ENCODE peak calls at places on chromosomes 5 and 9, in seven cellular contexts. M, N, K, H, Y, I and B are unnamed samples.

GRCh38 chr5:54390539-54391031 is 64.9 kb upstream of the HSPB3 start:
- DNase-seq in M (no peak), N (no peak), K (no peak), H (no peak), Y (no peak), I (no peak), B (no peak)

GRCh38 chr9:133353548-133353947 is 2.7 kb downstream of the SURF1 start:
- DNase-seq in M (no peak), N (no peak), K (no peak), H (no peak), Y (no peak), I (no peak), B (no peak)

GRCh38 chr9:111798786-111799185 is 4.0 kb upstream of the SHOC1 start:
- DNase-seq in M (no peak), N (no peak), K (no peak), H (no peak), Y (no peak), I (no peak), B (no peak)

GRCh38 chr9:125902224-125902623 is 155.1 kb downstream of the PBX3 start:
- DNase-seq in M (no peak), N (no peak), K (no peak), H (no peak), Y (no peak), I (no peak), B (no peak)

GRCh38 chr5:85458319-85458718 is 1073.6 kb upstream of the EDIL3 start:
- DNase-seq in M (no peak), N (no peak), K (no peak), H (no peak), Y (no peak), I (no peak), B (no peak)

GRCh38 chr5:119330367-119331183 is 25.2 kb upstream of the TNFAIP8 start:
- DNase-seq in M (no peak), N (no peak), K (no peak), H (no peak), Y (no peak), I (no peak), B (no peak)

GRCh38 chr5:91189480-91190332 is 193.4 kb downstream of the ARRDC3 start:
- DNase-seq in M (peak; percentile 52), N (peak; percentile 74), K (no peak), H (no peak), Y (peak; percentile 65), I (peak; percentile 76), B (no peak)

GRCh38 chr5:90134892-90135291 is 274.7 kb downstream of the CETN3 start:
- DNase-seq in M (peak; percentile 66), N (peak; percentile 95), K (no peak), H (no peak), Y (no peak), I (peak; percentile 60), B (no peak)

GRCh38 chr9:128825923-128826702 is 3.5 kb downstream of the SPOUT1 start:
- DNase-seq in M (no peak), N (no peak), K (no peak), H (no peak), Y (no peak), I (no peak), B (no peak)

GRCh38 chr9:2178034-2178734 is 163.0 kb downstream of the SMARCA2 start:
- DNase-seq in M (no peak), N (no peak), K (no peak), H (no peak), Y (no peak), I (no peak), B (no peak)

GRCh38 chr9:70979971-70980370 is 141.4 kb downstream of the TRPM3 start:
- DNase-seq in M (no peak), N (no peak), K (no peak), H (no peak), Y (no peak), I (no peak), B (no peak)

GRCh38 chr5:93099902-93100347 is 481.1 kb downstream of the NR2F1-AS1 start:
- DNase-seq in M (no peak), N (no peak), K (no peak), H (no peak), Y (no peak), I (no peak), B (no peak)

GRCh38 chr5:9545301-9545958 is 445 bp downstream of the SEMA5A start:
- DNase-seq in M (peak; percentile 20), N (no peak), K (peak; percentile 36), H (no peak), Y (no peak), I (no peak), B (peak; percentile 49)

GRCh38 chr5:88377705-88378656 is 109.3 kb upstream of the TMEM161B start:
- DNase-seq in M (no peak), N (no peak), K (no peak), H (no peak), Y (no peak), I (no peak), B (no peak)

GRCh38 chr5:1887400-1888360 is 5.0 kb upstream of the IRX4 start:
- DNase-seq in M (no peak), N (peak; percentile 24), K (no peak), H (no peak), Y (no peak), I (no peak), B (no peak)

GRCh38 chr5:160311491-160312138 is 749 bp downstream of the CCNJL start:
- DNase-seq in M (no peak), N (peak; percentile 48), K (no peak), H (no peak), Y (no peak), I (no peak), B (no peak)

GRCh38 chr5:62720036-62720441 is 141.4 kb downstream of the LRRC70 start:
- DNase-seq in M (no peak), N (no peak), K (no peak), H (peak; percentile 33), Y (no peak), I (no peak), B (no peak)

GRCh38 chr5:96004754-96005153 is 43.1 kb upstream of the ELL2 start:
- DNase-seq in M (no peak), N (no peak), K (no peak), H (no peak), Y (no peak), I (no peak), B (no peak)

GRCh38 chr9:114364123-114364522 is 23.7 kb downstream of the AKNA start:
- DNase-seq in M (no peak), N (no peak), K (no peak), H (no peak), Y (no peak), I (no peak), B (no peak)

GRCh38 chr9:120971938-120972337 is 45.3 kb upstream of the TRAF1 start:
- DNase-seq in M (no peak), N (no peak), K (no peak), H (no peak), Y (no peak), I (no peak), B (no peak)